ENCODE peak calls at places on chromosomes 13 and 19, in five cellular contexts. R, Q, J, Y and O are unnamed samples.
A peak's percentile ranks its signal among the peaks of the same experiment; 100 is the strongest.

GRCh38 chr13:21638319-21639282 is 32.3 kb upstream of the FGF9 start:
- DNase-seq in Y (no peak), J (peak; percentile 14), R (peak; percentile 4), Q (peak; percentile 18), O (peak; percentile 50)

GRCh38 chr19:23771761-23772667 is 13.3 kb upstream of the ZNF681 start:
- DNase-seq in Q (no peak), R (no peak), Y (no peak), J (no peak), O (no peak)

GRCh38 chr19:9673912-9674668 is 810 bp downstream of the ZNF562 start:
- DNase-seq in Q (no peak), J (peak; percentile 27), R (peak; percentile 5), Y (no peak), O (no peak)

GRCh38 chr19:5369962-5370367 is 29.4 kb upstream of the PTPRS start:
- DNase-seq in J (peak; percentile 63), Q (peak; percentile 50), Y (no peak), R (no peak), O (no peak)

GRCh38 chr19:39179754-39180153 is 17.0 kb upstream of the NCCRP1 start:
- DNase-seq in J (no peak), Q (no peak), R (no peak), Y (no peak), O (no peak)

GRCh38 chr19:56333506-56333905 is 18.9 kb upstream of the ZSCAN5A start:
- DNase-seq in Y (no peak), Q (peak; percentile 65), R (peak; percentile 56), J (peak; percentile 70), O (peak; percentile 71)

GRCh38 chr19:17246681-17247425 is 1.1 kb upstream of the NR2F6 start:
- DNase-seq in J (peak; percentile 68), Q (peak; percentile 55), R (peak; percentile 23), Y (peak; percentile 88), O (no peak)

GRCh38 chr19:37654525-37654832 is 786 bp downstream of the ZFP30 start:
- DNase-seq in R (peak; percentile 26), Y (no peak), Q (no peak), J (no peak), O (no peak)

GRCh38 chr13:113404723-113405471 is 41.0 kb upstream of the GRTP1 start:
- DNase-seq in R (no peak), Y (peak; percentile 80), Q (no peak), J (no peak), O (no peak)

GRCh38 chr19:10625003-10625761 is at the start of gene SLC44A2:
- DNase-seq in J (no peak), Y (peak; percentile 96), Q (peak; percentile 91), R (peak; percentile 35), O (peak; percentile 75)

GRCh38 chr19:6047741-6048231 is 62.5 kb downstream of the RFX2 start:
- DNase-seq in R (peak; percentile 52), Y (no peak), J (peak; percentile 58), Q (peak; percentile 37), O (no peak)

GRCh38 chr13:96379967-96380366 is 290.1 kb downstream of the HS6ST3 start:
- DNase-seq in J (no peak), Q (no peak), Y (no peak), R (no peak), O (no peak)

GRCh38 chr13:67136157-67136556 is 94.0 kb downstream of the PCDH9 start:
- DNase-seq in Y (no peak), R (no peak), J (peak; percentile 49), Q (no peak), O (no peak)

GRCh38 chr19:8052464-8052859 is at the start of gene CCL25:
- DNase-seq in Q (no peak), Y (no peak), R (no peak), J (no peak), O (no peak)

GRCh38 chr19:8054169-8054568 is 1.6 kb downstream of the CCL25 start:
- DNase-seq in Q (no peak), R (no peak), J (no peak), Y (no peak), O (no peak)

GRCh38 chr19:8045872-8046568 is 6.5 kb upstream of the CCL25 start:
- DNase-seq in J (no peak), Y (no peak), Q (no peak), R (no peak), O (no peak)

GRCh38 chr19:8046569-8047165 is 5.9 kb upstream of the CCL25 start:
- DNase-seq in R (no peak), Y (no peak), J (no peak), Q (no peak), O (no peak)

DNA sequence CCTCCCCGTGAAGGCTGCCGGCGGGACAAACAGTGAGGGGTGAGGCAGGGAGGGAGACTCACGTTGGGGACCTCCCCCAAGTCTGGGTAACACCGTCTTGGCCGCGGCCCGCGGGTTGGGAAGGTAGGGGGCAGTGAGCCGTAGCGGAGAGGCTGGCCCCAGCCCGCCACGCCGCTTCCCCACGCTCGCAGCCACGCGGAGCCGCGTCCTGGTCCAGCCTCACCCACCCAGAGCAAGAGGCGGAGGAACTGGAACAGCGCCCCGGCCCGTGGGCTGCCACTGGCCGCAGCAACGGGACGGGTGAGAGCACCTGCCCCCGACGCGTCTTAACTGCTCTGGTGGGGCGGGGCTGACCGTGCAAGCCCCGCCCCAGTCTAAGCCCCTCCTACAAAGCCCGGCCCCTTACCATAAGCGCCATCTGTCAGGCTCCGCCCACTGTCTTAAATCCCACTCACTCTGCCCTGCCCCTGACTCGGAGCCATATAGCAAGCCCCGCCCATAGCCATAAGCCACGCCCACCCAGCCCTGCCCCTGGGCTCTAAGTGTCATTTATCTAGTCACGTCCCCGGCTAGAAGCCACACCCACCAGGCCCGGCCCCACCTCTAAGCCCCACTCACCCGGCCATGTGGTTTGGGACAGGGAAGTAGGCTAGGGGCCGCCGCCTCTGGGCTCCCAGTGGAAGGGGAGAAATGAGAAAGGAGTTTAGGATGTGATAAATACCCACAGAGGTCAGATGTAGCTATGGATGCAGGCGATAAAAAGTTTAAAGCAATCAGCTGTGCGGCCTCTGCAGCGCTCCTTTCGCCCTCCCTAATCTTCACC is 2.1 kb upstream of the CCL25 start:
- DNase-seq in R (peak; percentile 55), Q (peak; percentile 90), J (peak; percentile 94), Y (peak; percentile 93), O (peak; percentile 54)
- TF ChIP-seq POLR2A in R (no peak), Q (no peak), J (no peak), Y (no peak), O (no peak)

GRCh38 chr19:44774614-44775013 is 3.1 kb upstream of the CBLC start:
- DNase-seq in R (no peak), Q (no peak), J (no peak), Y (no peak), O (no peak)
- H3K27ac ChIP-seq in R (peak overlapping the region; percentile 87), Q (no peak overlapping the region), J (peak overlapping the region; percentile 88), Y (no peak overlapping the region), O (no peak overlapping the region)

GRCh38 chr19:29337029-29337428 is 124.1 kb upstream of the UQCRFS1 start:
- DNase-seq in R (no peak), Q (no peak), J (no peak), Y (no peak), O (no peak)

GRCh38 chr19:29336425-29336824 is 123.5 kb upstream of the UQCRFS1 start:
- DNase-seq in Y (no peak), Q (no peak), J (no peak), R (no peak), O (no peak)
- TF ChIP-seq POLR2A in Y (no peak), Q (no peak), J (no peak), R (no peak), O (no peak)

DNA sequence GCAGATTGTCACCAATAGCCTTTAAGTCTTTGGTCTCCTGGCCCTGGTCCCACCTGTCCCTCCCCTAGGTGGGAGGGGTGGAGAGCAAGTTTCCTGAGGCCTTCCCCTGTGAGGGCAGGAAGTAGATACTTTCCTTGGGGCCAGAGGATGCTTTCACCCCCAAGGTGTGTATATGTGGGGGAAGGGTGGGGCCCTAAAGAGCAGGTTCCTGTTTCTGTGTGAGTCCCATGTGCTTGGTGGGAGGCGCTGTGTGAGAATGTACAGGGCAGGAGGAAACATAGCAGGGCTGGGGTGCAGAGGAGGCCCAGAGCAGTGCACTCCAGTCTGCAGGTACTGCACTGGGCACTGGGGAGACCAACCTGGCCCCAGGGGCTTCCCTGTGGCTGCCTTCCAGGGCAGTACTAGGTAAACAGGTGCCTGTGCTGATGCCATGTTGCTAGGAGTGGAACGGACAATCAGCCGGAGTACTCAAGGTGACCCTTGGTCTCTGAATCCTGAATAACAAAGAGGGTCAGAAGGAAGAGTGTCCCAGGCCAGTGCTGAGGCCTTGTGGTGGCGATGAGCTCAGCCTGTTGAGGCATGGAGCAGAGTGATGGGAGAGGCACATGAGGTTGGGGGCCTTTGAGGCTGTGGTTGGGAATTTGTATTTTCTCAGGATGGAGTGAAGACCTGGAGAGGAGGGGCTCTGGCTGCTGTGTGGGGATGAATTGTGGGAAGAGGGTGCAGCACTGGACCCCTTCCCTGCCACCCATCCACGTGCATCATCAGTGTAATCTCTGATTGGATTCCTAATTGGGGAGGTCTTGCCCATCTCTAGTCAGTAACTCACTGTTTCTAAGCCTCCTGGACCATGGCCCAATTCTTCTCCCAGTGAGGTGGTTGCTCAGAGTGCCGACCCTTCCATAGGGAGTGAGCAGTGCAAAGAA is 5.1 kb downstream of the EGLN2 start:
- DNase-seq in R (no peak), Y (no peak), Q (peak; percentile 80), J (no peak), O (no peak)
- H3K27ac ChIP-seq in R (no peak overlapping the region), Y (peak overlapping the region; percentile 98), Q (peak overlapping the region; percentile 69), J (peak overlapping the region; percentile 14), O (peak overlapping the region; percentile 37)

DNA sequence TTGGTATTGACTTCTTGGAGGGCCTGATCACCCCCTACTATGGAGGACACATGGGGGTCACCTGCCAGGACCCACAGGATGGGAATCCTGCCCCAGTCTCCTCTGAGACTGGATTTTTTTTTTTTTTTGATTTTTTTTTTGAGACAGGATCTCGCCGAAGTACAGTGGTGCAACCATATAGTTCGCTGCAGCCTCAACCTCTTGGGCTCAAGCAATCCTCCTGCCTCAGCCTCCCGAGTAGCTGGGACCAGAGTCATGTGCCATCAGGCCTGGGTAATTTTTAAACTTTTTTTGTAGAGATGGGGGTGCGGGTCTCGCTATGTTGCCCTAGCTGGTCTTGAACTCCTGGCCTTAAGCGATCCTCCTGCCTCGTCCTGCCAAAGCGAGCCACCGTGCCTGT is 14.2 kb upstream of the ADGRE5 start:
- DNase-seq in J (no peak), Q (no peak), Y (no peak), R (no peak), O (no peak)
- TF ChIP-seq POLR2A in J (no peak), Q (no peak), Y (no peak), R (no peak), O (no peak)